ENCODE peak calls at places on chromosomes 5 and 9, in seven cellular contexts. S is IMR-90, L is psoas muscle, X is A549, R is H9, K is tibial artery, O is ascending aorta. G is an unnamed sample.
A peak's percentile ranks its signal among the peaks of the same experiment; 100 is the strongest.

GRCh38 chr5:87400305-87400899 is 12.3 kb downstream of the CCNH start:
- DNase-seq in S (peak; percentile 61), L (no peak), X (peak; percentile 48), R (no peak), K (no peak), O (no peak), G (no peak)

GRCh38 chr5:142063878-142064331 is 44.7 kb upstream of the NDFIP1 start:
- DNase-seq in S (peak; percentile 61), L (peak; percentile 77), X (no peak), R (peak; percentile 80), K (peak; percentile 88), O (peak; percentile 98), G (peak; percentile 60)

GRCh38 chr9:130995399-130995941 is 13.5 kb upstream of the LAMC3 start:
- DNase-seq in S (peak; percentile 56), L (peak; percentile 28), X (peak; percentile 63), R (no peak), K (peak; percentile 54), O (no peak), G (no peak)

GRCh38 chr9:127754099-127754760 is 19.1 kb upstream of the TOR2A start:
- DNase-seq in S (no peak), L (no peak), X (peak; percentile 38), R (peak; percentile 78), K (no peak), O (no peak), G (no peak)

GRCh38 chr5:52994266-52994665 is 5.1 kb downstream of the ITGA2 start:
- DNase-seq in S (peak; percentile 57), L (no peak), X (no peak), R (no peak), K (no peak), O (no peak), G (no peak)

GRCh38 chr5:98767563-98767962 is 5.9 kb upstream of the RGMB start:
- DNase-seq in S (peak; percentile 13), L (no peak), X (no peak), R (no peak), K (no peak), O (no peak), G (no peak)

GRCh38 chr9:104276709-104277245 is 182.7 kb downstream of the SMC2 start:
- DNase-seq in S (no peak), L (no peak), X (no peak), R (no peak), K (no peak), O (no peak), G (no peak)

GRCh38 chr5:149938272-149938671 is 6.3 kb downstream of the PDE6A start:
- DNase-seq in S (peak; percentile 50), L (peak; percentile 74), X (peak; percentile 91), R (no peak), K (peak; percentile 53), O (peak; percentile 73), G (no peak)

GRCh38 chr5:132283423-132284043 is 10.7 kb upstream of the SLC22A4 start:
- DNase-seq in S (peak; percentile 78), L (no peak), X (peak; percentile 57), R (peak; percentile 43), K (no peak), O (peak; percentile 70), G (no peak)

GRCh38 chr5:1779021-1779680 is 20.5 kb downstream of the MRPL36 start:
- DNase-seq in S (no peak), L (no peak), X (no peak), R (no peak), K (no peak), O (no peak), G (no peak)

GRCh38 chr5:17398439-17398838 is 99.6 kb upstream of the TAF11L2 start:
- DNase-seq in S (peak; percentile 97), L (no peak), X (no peak), R (no peak), K (no peak), O (no peak), G (no peak)
- H3K4me1 ChIP-seq in S (peaks cover 8% of the 10 kb centered on the region), L (no peaks in the 10 kb centered on the region), X (peaks cover 49% of the 10 kb centered on the region), R (peaks cover 7% of the 10 kb centered on the region), K (no peaks in the 10 kb centered on the region), O (no peaks in the 10 kb centered on the region), G (no peaks in the 10 kb centered on the region)

DNA sequence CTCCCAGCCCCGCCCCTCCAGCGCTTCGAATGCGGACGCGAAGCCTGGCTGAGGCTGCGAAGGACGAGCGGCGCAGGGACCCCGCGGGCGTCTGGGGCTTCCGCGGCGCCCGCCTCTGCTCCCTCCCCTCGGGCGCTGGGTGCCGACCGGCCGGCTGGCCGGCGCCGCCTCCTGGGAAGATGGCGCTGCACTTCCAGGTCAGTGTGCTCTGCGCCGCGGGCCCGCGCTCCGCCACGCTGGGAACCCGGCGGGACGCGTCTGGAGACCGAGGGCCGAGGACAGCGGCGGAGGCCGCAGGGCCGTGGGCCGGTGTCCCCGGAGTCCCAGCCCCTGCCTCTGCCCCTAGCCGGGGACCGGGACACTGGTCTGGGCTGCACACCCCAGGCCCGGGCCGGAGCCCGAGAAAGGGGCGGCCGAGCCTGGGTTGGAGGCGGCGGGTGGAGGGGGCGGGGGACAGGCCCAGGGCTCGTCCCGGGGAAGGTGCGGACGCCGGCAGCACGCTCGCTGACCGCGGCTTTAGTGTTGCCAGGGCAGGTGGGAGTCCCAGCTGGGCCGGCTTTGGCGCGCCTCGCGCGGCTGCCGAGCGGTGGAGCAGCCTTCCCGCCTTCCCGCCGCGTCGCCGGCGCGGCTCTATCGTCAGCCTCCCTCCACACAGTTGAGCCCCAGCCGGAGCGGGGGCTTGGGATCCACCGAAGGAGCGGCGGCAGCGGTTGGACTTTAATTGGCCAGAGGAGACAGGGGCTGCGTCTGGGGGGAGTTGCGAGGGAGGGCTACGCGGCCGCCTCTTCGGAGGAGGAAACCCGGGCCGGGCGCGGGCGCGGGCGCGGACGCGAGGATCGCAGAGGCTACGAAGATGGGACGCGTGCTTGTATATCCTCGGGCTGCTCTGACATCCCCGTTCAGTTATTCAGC is at the start of gene RANBP17:
- DNase-seq in S (peak; percentile 67), L (peak; percentile 46), X (peak; percentile 75), R (peak; percentile 88), K (no peak), O (peak; percentile 63), G (no peak)
- TF ChIP-seq CTCF in S (peak; percentile 13), L (no peak), X (no peak), R (peak; percentile 28), K (no peak), O (no peak), G (no peak)

GRCh38 chr9:91157891-91158660 is 203.6 kb downstream of the AUH start:
- DNase-seq in S (no peak), L (no peak), X (no peak), R (no peak), K (no peak), O (no peak), G (no peak)
- H3K4me1 ChIP-seq in S (peaks cover 13% of the 10 kb centered on the region), L (peaks cover 9% of the 10 kb centered on the region), X (peaks cover 14% of the 10 kb centered on the region), R (no peaks in the 10 kb centered on the region), K (no peaks in the 10 kb centered on the region), O (no peaks in the 10 kb centered on the region), G (peaks cover 6% of the 10 kb centered on the region)

GRCh38 chr9:101508203-101508602 is 25.4 kb upstream of the RNF20 start:
- DNase-seq in S (peak; percentile 51), L (no peak), X (no peak), R (no peak), K (no peak), O (no peak), G (no peak)
- TF ChIP-seq CTCF in S (no peak), L (no peak), X (no peak), R (no peak), K (no peak), O (no peak), G (no peak)

GRCh38 chr9:95074632-95075269 is 242.8 kb downstream of the FANCC start:
- DNase-seq in S (no peak), L (no peak), X (no peak), R (peak; percentile 20), K (no peak), O (peak; percentile 61), G (no peak)
- H3K4me1 ChIP-seq in S (peaks cover 24% of the 10 kb centered on the region), L (peaks cover 90% of the 10 kb centered on the region), X (peaks cover 100% of the 10 kb centered on the region), R (no peaks in the 10 kb centered on the region), K (no peaks in the 10 kb centered on the region), O (peaks cover 54% of the 10 kb centered on the region), G (peaks cover 100% of the 10 kb centered on the region)

G was measured in tibial nerve.